ENCODE peak calls at places on chromosomes 13 and 19, in five cellular contexts. F is tibial nerve, V is body of pancreas, M is transverse colon, U is GM23248. Q is an unnamed sample. For H3K27me3, the result is how much of the 10 kb centered on the place peaks cover.

GRCh38 chr19:44732235-44733014 is 16.1 kb upstream of the BCL3 start:
- DNase-seq in V (no peak), M (no peak), F (no peak), U (no peak), Q (no peak)

GRCh38 chr13:47004552-47004951 is 107.7 kb upstream of the HTR2A start:
- DNase-seq in M (no peak), F (no peak), U (no peak), V (no peak), Q (no peak)

GRCh38 chr19:33177417-33177976 is 16.6 kb upstream of the LRP3 start:
- DNase-seq in M (no peak), F (no peak), V (no peak), U (peak), Q (no peak)

GRCh38 chr13:46551410-46552301 is 1.3 kb upstream of the LRCH1 start:
- DNase-seq in U (peak), M (peak), V (peak), F (peak), Q (peak)

GRCh38 chr19:44623080-44623479 is 9.7 kb downstream of the IGSF23 start:
- DNase-seq in M (no peak), V (no peak), F (no peak), U (peak), Q (no peak)

GRCh38 chr19:7868671-7869452 is 5.3 kb downstream of the PRR36 start:
- DNase-seq in M (peak), V (peak), U (peak), F (peak), Q (peak)

GRCh38 chr19:9854282-9854846 is 19.2 kb downstream of the PIN1 start:
- DNase-seq in V (no peak), M (no peak), U (no peak), F (no peak), Q (no peak)

GRCh38 chr19:36528921-36529518 is 949 bp upstream of the ZNF260 start:
- DNase-seq in F (no peak), M (no peak), V (peak), U (peak), Q (no peak)

GRCh38 chr19:10009269-10009665 is 1.0 kb downstream of the COL5A3 start:
- DNase-seq in V (peak), F (peak), U (peak), M (peak), Q (no peak)

GRCh38 chr13:110893571-110893970 is 21.3 kb downstream of the ANKRD10 start:
- DNase-seq in U (no peak), V (no peak), F (no peak), M (no peak), Q (no peak)
- H3K27ac ChIP-seq in U (no peak), V (no peak), F (no peak), M (no peak), Q (no peak)

DNA sequence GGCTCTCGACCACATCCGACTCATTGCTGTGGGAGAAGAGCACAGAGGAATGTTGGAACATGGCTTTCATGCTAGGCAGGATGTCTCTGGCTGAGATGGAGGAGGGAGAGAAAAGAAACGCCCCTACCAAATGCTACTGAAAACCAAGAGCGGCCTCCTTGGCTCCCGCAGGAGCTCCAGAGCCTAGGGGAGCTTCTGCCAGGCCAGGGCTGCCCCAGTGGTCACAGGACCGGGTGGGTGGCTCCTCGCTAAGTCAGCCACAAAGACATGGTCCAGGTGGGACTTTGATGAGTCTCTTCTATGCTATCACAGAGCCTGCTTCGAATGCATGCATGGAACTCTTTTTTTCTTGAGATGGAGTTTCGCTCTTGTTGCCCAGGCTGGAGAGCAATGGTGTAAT is 6.7 kb downstream of the LONP1 start:
- DNase-seq in U (no peak), V (no peak), M (no peak), F (no peak), Q (peak)
- H3K27me3 ChIP-seq in U (under half), V (under half), M (under half), F (under half), Q (under half)

DNA sequence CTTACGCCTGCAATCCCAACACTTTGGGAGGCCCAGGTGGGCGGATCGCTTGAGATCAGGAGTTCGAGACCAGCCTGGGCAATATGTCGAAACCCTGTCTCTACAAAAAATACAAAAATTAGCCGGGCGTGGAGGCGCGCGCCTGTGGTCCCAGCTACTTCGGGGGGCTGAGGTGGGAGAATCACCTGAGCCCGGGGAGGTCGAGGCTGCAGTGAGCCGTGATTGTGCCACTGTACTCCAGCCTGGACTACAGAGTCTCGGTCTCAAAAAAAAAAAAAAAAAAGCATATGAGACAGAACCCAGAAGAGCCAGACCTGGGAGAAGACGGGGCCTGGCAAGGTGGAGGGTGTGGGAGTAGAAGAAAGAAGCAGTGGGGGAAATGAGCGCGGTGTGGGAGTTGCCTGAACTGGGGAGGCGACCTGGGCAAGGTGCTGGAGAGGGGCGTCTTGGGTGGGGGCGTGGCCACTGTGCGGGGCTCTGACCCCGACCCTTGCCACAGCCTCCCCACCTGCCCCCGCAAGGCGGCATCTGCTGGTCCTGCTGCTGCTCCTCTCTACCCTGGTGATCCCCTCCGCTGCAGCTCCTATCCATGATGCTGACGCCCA is 508 bp downstream of the DKKL1 start:
- DNase-seq in U (no peak), V (peak), F (no peak), M (no peak), Q (no peak)
- H3K4me3 ChIP-seq in U (peak), V (no peak), F (peak), M (no peak), Q (peak)

DNA sequence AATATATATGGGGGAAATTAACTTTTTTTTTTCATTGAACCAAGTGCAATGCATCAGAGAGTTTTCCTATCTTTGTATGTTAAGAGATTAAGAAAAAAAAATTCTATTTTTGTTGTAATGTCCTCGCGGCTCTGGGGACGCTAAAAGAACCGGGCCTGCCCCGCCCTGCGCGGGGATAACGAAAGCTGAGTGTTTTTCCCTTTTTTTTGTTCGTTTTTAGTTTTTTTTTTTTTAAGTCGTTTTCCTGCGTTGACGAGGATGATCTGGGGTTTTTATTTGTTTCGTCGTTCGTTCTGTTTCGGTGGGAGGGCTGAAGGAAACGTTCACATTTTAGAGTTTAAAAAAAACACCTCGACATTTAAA is 5.7 kb downstream of the LYL1 start:
- DNase-seq in V (no peak), F (no peak), M (no peak), U (no peak), Q (no peak)
- H3K27ac ChIP-seq in V (no peak), F (peak), M (peak), U (no peak), Q (peak)

DNA sequence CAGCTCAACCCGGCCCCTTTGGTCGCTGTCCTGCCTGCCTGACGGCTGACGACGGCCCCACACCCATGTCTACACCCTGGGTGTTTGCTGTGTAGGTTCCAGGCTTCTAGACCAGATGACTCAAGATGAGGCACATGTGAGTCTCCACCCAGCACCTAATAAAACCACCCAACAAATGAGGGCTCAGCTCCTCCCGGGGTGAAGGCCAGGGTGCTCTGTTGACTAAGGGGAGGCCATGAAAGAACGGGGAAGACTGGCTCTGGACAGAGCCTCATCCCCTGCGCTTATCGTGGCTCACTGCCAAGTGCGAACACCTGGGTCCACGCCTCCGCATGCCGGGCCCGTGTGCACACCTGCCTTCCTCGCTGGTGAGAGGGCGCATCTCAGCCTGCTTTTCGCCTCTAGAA is 39.6 kb downstream of the COL4A2 start:
- DNase-seq in F (no peak), U (peak), M (peak), V (no peak), Q (no peak)
- H3K27me3 ChIP-seq in F (under half), U (under half), M (under half), V (under half), Q (under half)

GRCh38 chr13:98474292-98474691 is 102.6 kb downstream of the STK24 start:
- DNase-seq in U (no peak), V (no peak), F (no peak), M (no peak), Q (no peak)

GRCh38 chr13:98473792-98474153 is 103.1 kb downstream of the STK24 start:
- DNase-seq in V (no peak), F (no peak), U (no peak), M (no peak), Q (no peak)

GRCh38 chr13:98474761-98475160 is 102.1 kb downstream of the STK24 start:
- DNase-seq in V (no peak), U (no peak), F (no peak), M (no peak), Q (no peak)

GRCh38 chr13:98471895-98472294 is 105.0 kb downstream of the STK24 start:
- DNase-seq in M (no peak), U (no peak), F (no peak), V (no peak), Q (peak)

DNA sequence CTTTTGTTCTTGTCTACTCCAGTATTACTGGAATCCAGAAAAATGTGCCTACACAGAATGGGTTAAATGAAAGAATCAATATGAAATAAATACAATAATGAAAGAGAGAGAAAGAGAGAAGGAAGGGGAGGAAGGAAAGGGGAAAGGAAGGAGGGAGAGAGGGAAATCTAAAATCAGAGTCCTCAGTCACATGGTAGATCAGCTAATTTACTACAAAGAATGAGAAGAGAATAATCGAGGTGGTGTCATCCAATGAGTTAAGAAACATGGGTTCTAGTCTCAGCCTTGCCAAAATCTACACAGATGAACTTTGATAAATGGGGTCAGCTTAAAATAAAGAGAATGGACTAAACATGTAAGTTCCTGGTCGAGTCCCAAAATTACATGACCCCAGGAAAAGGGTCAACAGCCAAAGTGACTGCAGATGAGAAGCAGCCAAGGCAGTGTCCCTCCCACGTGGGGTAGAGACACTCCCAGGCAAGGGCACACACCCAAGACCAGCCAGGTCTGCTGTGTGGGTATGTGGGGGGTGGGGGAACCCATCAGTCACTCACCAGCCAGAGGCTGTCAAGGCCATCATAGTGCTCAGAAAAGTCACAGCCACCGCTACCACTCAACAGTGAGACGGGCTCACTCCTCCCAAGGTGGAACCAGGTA is 103.6 kb downstream of the STK24 start:
- DNase-seq in U (no peak), F (no peak), V (no peak), M (no peak), Q (no peak)
- H3K4me3 ChIP-seq in U (no peak), F (no peak), V (no peak), M (no peak), Q (no peak)

Q was measured in left lung.